ENCODE peak calls at places on chromosomes 7 and 10, in four cellular contexts. F is GM23338, R is HCT116, E is endothelial cell of umbilical vein. M is an unnamed sample.

GRCh38 chr7:151057038-151057736 is 510 bp downstream of the CDK5 start:
- DNase-seq in F (peak), R (no peak), E (no peak), M (peak)

GRCh38 chr10:124740374-124741280 is 3.6 kb downstream of the FAM53B start:
- DNase-seq in F (peak), R (no peak), E (peak), M (peak)

GRCh38 chr7:44969701-44970494 is 8.9 kb downstream of the MYO1G start:
- DNase-seq in F (no peak), R (no peak), E (no peak), M (peak)

GRCh38 chr7:1204460-1204859 is 28.2 kb upstream of the UNCX start:
- DNase-seq in F (no peak), R (no peak), E (no peak), M (no peak)

GRCh38 chr10:75414527-75414926 is 13.0 kb upstream of the ZNF503 start:
- DNase-seq in F (no peak), R (no peak), E (no peak), M (no peak)

GRCh38 chr7:121083138-121083789 is 94.8 kb downstream of the CPED1 start:
- DNase-seq in F (no peak), R (no peak), E (peak), M (no peak)

GRCh38 chr10:33127622-33128021 is 169.6 kb upstream of the ITGB1 start:
- DNase-seq in F (no peak), R (no peak), E (no peak), M (no peak)

GRCh38 chr10:133353202-133353959 is 4.4 kb downstream of the FUOM start:
- DNase-seq in F (no peak), R (no peak), E (no peak), M (peak)

GRCh38 chr7:324011-324410 is 34.0 kb downstream of the FOXL3 start:
- DNase-seq in F (no peak), R (no peak), E (no peak), M (no peak)

GRCh38 chr7:124857672-124858235 is 71.9 kb downstream of the POT1 start:
- DNase-seq in F (no peak), R (no peak), E (no peak), M (no peak)

GRCh38 chr10:107163086-107163880 is 1.2 kb downstream of the SORCS1 start:
- DNase-seq in F (peak), R (no peak), E (no peak), M (peak)

GRCh38 chr7:103148994-103149807 is at the start of gene NAPEPLD:
- DNase-seq in F (peak), R (peak), E (peak), M (peak)
- TF ChIP-seq POLR2AphosphoS5 in F (peak), R (peak), E (peak), M (peak)

GRCh38 chr10:110852255-110852896 is 19.4 kb upstream of the PDCD4 start:
- DNase-seq in F (peak), R (peak), E (no peak), M (peak)
- H3K27ac ChIP-seq in F (no peak), R (no peak), E (no peak), M (no peak)

GRCh38 chr10:99470327-99470726 is 39.9 kb upstream of the GOT1 start:
- DNase-seq in F (no peak), R (no peak), E (no peak), M (no peak)

GRCh38 chr10:99466632-99467031 is 36.2 kb upstream of the GOT1 start:
- DNase-seq in F (no peak), R (no peak), E (peak), M (peak)

GRCh38 chr10:99467236-99467999 is 37.0 kb upstream of the GOT1 start:
- DNase-seq in F (no peak), R (no peak), E (peak), M (no peak)
- TF ChIP-seq POLR2AphosphoS5 in F (no peak), R (no peak), E (peak), M (peak)

DNA sequence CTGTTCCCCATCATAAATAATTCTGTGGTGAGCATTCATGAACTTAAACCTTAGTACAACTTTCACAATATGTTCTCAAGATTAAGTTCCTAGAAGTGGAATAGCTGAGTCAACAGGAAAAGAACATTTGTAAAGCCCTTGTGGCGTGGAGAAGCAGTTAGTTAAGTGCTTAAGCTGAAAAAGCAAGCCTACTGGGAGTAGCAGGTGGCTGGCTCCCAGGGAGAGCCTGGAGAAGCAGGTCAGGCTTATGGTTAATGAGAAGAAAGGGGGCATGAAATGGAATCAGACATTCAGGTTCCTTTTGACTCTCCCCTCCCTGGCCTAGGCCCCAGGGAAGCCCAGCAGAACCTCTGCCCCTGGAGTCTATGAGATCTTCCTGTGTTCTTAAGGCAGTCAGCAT is 35.3 kb downstream of the VSTM4 start:
- DNase-seq in F (no peak), R (no peak), E (no peak), M (no peak)
- H3K27ac ChIP-seq in F (no peak), R (no peak), E (no peak), M (no peak)

GRCh38 chr10:5583525-5584175 is 58.9 kb downstream of the CALML3 start:
- DNase-seq in F (peak), R (no peak), E (no peak), M (peak)
- TF ChIP-seq POLR2AphosphoS5 in F (no peak), R (no peak), E (no peak), M (no peak)

GRCh38 chr7:131039355-131039762 is 288.3 kb upstream of the MKLN1 start:
- DNase-seq in F (no peak), R (no peak), E (no peak), M (no peak)

GRCh38 chr7:131038153-131038552 is 289.5 kb upstream of the MKLN1 start:
- DNase-seq in F (no peak), R (no peak), E (no peak), M (no peak)

GRCh38 chr7:131040467-131040932 is 287.2 kb upstream of the MKLN1 start:
- DNase-seq in F (peak), R (peak), E (peak), M (no peak)

GRCh38 chr7:131042269-131043160 is 285.2 kb upstream of the MKLN1 start:
- DNase-seq in F (peak), R (no peak), E (no peak), M (no peak)

DNA sequence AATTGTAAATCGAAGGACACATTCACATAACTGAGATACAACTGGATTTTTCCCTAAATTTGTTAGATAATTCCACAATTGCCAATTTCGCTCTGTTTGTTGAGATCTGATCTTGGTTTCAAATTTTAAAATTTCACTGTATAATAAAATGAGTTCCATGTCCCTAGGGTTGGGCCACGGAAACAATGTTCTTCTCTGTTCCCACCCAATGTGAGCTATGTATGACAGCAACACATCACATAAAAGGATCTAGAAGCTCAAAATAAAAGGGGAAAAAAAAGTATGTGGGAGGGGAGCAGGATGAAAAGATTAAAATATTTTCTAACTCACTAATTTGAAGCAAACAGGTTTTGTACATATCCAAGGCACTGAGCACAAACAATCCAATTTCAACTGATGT is 287.8 kb upstream of the MKLN1 start:
- DNase-seq in F (no peak), R (no peak), E (no peak), M (no peak)
- H3K27ac ChIP-seq in F (no peak), R (peak), E (no peak), M (peak)